ENCODE peak calls at places on chromosomes 12 and 14, in five cellular contexts. A is H1, L is A549, W is IMR-90, Y is K562. X is an unnamed sample.

GRCh38 chr12:120670667-120671066 is 16.3 kb upstream of the MLEC start:
- DNase-seq in A (no peak), L (no peak), W (no peak), Y (no peak), X (no peak)

GRCh38 chr12:130111965-130112496 is 50.2 kb upstream of the FZD10 start:
- DNase-seq in A (no peak), L (no peak), W (no peak), Y (no peak), X (no peak)

GRCh38 chr12:6271281-6271680 is 39.2 kb upstream of the PLEKHG6 start:
- DNase-seq in A (no peak), L (no peak), W (no peak), Y (no peak), X (no peak)

GRCh38 chr12:42893196-42893595 is 303.6 kb upstream of the PRICKLE1 start:
- DNase-seq in A (no peak), L (no peak), W (no peak), Y (no peak), X (no peak)

GRCh38 chr12:92503977-92504966 is 198.5 kb upstream of the PLEKHG7 start:
- DNase-seq in A (no peak), L (no peak), W (no peak), Y (no peak), X (no peak)

GRCh38 chr14:75558440-75558839 is 20.0 kb upstream of the FLVCR2 start:
- DNase-seq in A (no peak), L (no peak), W (no peak), Y (no peak), X (no peak)

GRCh38 chr14:65433646-65434045 is 21.1 kb downstream of the FUT8 start:
- DNase-seq in A (no peak), L (no peak), W (no peak), Y (no peak), X (no peak)

GRCh38 chr14:91047174-91047753 is 13.2 kb downstream of the RPS6KA5 start:
- DNase-seq in A (no peak), L (no peak), W (no peak), Y (no peak), X (no peak)

GRCh38 chr14:91164676-91165075 is 50.8 kb downstream of the DGLUCY start:
- DNase-seq in A (no peak), L (no peak), W (no peak), Y (no peak), X (no peak)

GRCh38 chr12:2773199-2773875 is 21.4 kb upstream of the FKBP4 start:
- DNase-seq in A (no peak), L (no peak), W (no peak), Y (no peak), X (no peak)

GRCh38 chr12:51351913-51352532 is 5.5 kb upstream of the CELA1 start:
- DNase-seq in A (peak), L (peak), W (peak), Y (peak), X (peak)

GRCh38 chr12:71152838-71153237 is 5.0 kb downstream of the TSPAN8 start:
- DNase-seq in A (no peak), L (no peak), W (no peak), Y (no peak), X (no peak)

GRCh38 chr12:126784328-126784921 is 1482.5 kb upstream of the TMEM132C start:
- DNase-seq in A (peak), L (peak), W (no peak), Y (peak), X (peak)

GRCh38 chr14:101219896-101220703 is 316.6 kb upstream of the RTL1 start:
- DNase-seq in A (peak), L (no peak), W (no peak), Y (no peak), X (no peak)

GRCh38 chr14:65926935-65927700 is 514.6 kb downstream of the FUT8 start:
- DNase-seq in A (no peak), L (no peak), W (no peak), Y (no peak), X (no peak)

GRCh38 chr12:102298022-102298421 is 100.4 kb upstream of the PMCH start:
- DNase-seq in A (no peak), L (peak), W (peak), Y (no peak), X (no peak)

GRCh38 chr14:30874999-30875787 is 834 bp downstream of the COCH start:
- DNase-seq in A (peak), L (no peak), W (no peak), Y (peak), X (no peak)

GRCh38 chr12:92425152-92425551 is 277.6 kb upstream of the PLEKHG7 start:
- DNase-seq in A (no peak), L (no peak), W (no peak), Y (no peak), X (no peak)

GRCh38 chr12:82880442-82880901 is 193.8 kb downstream of the TMTC2 start:
- DNase-seq in A (no peak), L (no peak), W (peak), Y (no peak), X (no peak)

GRCh38 chr14:20440882-20441281 is 4.9 kb upstream of the KLHL33 start:
- DNase-seq in A (no peak), L (no peak), W (peak), Y (no peak), X (no peak)

GRCh38 chr12:21818627-21819026 is 44.1 kb upstream of the KCNJ8 start:
- DNase-seq in A (no peak), L (no peak), W (peak), Y (no peak), X (no peak)

GRCh38 chr12:1351926-1352325 is 242.5 kb downstream of the FBXL14 start:
- DNase-seq in A (no peak), L (no peak), W (peak), Y (no peak), X (no peak)

GRCh38 chr12:1836854-1837411 is 16.6 kb downstream of the LRTM2 start:
- DNase-seq in A (no peak), L (no peak), W (no peak), Y (no peak), X (no peak)

GRCh38 chr14:31138301-31138700 is 69.3 kb downstream of the HECTD1 start:
- DNase-seq in A (no peak), L (no peak), W (peak), Y (no peak), X (no peak)

GRCh38 chr14:95331708-95332408 is 12.2 kb upstream of the CLMN start:
- DNase-seq in A (no peak), L (no peak), W (no peak), Y (no peak), X (no peak)

GRCh38 chr12:78120866-78121590 is 290.3 kb downstream of the NAV3 start:
- DNase-seq in A (no peak), L (peak), W (peak), Y (no peak), X (peak)

GRCh38 chr12:108017658-108018057 is 111.4 kb upstream of the WSCD2 start:
- DNase-seq in A (no peak), L (no peak), W (no peak), Y (no peak), X (no peak)

GRCh38 chr12:12716151-12716844 is 870 bp upstream of the CDKN1B start:
- DNase-seq in A (no peak), L (peak), W (peak), Y (no peak), X (no peak)

GRCh38 chr12:108375986-108376663 is 37.0 kb upstream of the CMKLR1 start:
- DNase-seq in A (no peak), L (no peak), W (no peak), Y (no peak), X (no peak)

GRCh38 chr14:54816450-54816849 is 86.2 kb downstream of the GCH1 start:
- DNase-seq in A (no peak), L (no peak), W (no peak), Y (no peak), X (no peak)

GRCh38 chr12:32118806-32119205 is 12.2 kb downstream of the BICD1 start:
- DNase-seq in A (no peak), L (no peak), W (no peak), Y (no peak), X (no peak)

GRCh38 chr12:32120419-32120818 is 13.8 kb downstream of the BICD1 start:
- DNase-seq in A (no peak), L (no peak), W (peak), Y (no peak), X (no peak)

GRCh38 chr12:32110942-32111341 is 4.3 kb downstream of the BICD1 start:
- DNase-seq in A (no peak), L (no peak), W (no peak), Y (no peak), X (no peak)

GRCh38 chr12:32115404-32116104 is 8.9 kb downstream of the BICD1 start:
- DNase-seq in A (no peak), L (peak), W (peak), Y (no peak), X (peak)

DNA sequence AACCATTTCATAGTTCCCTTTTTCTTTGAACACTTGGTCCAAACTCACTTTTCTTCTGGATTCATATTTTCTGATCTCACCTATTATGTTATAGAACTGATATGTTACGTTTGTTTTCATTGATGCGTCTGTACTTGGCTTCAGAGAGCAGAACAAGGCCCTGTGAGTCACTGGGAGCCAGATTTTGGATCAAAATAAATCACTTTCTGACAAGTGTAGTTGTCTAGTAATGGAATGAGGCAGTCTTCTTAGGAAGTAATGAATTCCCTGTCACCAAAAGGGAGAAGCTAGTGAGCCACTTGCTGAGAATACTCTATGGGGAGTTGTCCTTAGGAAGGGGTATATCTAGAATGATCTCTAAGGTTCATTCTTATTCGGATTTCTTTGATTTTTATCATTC is 10.2 kb downstream of the BICD1 start:
- DNase-seq in A (no peak), L (no peak), W (peak), Y (no peak), X (no peak)
- TF ChIP-seq CEBPB in A (no peak), L (no peak), W (no peak), Y (no peak), X (no peak)

GRCh38 chr14:32473476-32473875 is 144.4 kb downstream of the AKAP6 start:
- DNase-seq in A (no peak), L (peak), W (no peak), Y (no peak), X (no peak)
- TF ChIP-seq CEBPB in A (no peak), L (no peak), W (no peak), Y (no peak), X (no peak)

DNA sequence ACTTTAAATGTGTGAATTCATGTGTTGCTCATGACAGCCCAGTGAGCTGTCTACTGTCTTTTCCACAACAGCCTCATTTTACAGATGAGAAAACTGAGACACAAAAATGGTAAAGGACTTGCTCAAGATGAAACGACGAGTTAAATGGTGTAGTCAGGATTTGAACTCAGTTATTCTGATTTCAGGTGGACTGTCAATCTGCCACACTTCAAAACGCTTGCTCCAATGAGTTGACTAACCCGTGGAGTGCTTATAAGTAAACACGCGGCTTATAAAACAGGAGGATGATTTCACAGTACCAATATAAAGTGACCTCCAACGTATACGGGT is 652 bp upstream of the POLE2 start:
- DNase-seq in A (no peak), L (peak), W (no peak), Y (no peak), X (no peak)
- TF ChIP-seq CEBPB in A (no peak), L (no peak), W (no peak), Y (no peak), X (no peak)

DNA sequence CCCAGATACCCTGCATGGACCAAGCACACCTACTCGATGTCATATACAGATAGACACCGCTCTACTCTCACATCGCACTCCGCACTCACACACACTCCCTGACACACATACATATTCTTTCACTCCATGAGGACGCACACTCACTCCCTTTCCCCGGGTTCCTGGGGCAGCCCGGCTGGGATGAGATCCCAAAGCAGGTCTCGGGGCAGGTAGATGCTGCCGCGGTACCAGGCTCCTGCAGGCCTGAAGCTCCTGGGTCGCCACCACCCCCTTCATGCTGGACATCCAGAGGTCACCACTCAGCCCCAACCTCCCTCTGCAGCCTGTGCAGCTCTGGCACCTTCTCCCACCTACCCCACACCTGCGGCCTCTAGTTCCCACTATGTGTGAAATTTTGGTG is 2.3 kb downstream of the C1QL4 start:
- DNase-seq in A (no peak), L (no peak), W (no peak), Y (no peak), X (no peak)
- TF ChIP-seq CEBPB in A (no peak), L (no peak), W (no peak), Y (no peak), X (no peak)

DNA sequence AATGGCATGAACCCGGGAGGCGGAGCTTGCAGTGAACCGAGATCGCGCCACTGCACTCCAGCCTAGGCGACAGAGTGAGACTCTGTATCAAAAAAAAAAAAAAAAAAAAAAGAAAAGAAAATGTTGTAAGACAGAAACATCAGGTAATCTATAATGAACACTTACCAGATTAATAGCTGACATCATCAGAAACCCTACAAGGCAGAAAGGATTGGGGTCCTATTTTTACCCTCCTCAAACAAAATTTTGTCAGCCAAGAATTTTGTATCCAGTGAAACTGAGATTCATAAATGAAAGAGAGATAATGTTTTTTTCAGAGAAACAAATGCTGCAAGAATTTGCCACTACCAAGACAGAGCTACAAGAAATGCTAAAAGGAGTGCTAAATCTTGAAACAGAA is 14.1 kb downstream of the CLEC1A start:
- DNase-seq in A (no peak), L (no peak), W (no peak), Y (no peak), X (no peak)
- TF ChIP-seq CEBPB in A (no peak), L (no peak), W (no peak), Y (no peak), X (no peak)

GRCh38 chr12:48788852-48789775 is at the start of gene ADCY6:
- DNase-seq in A (peak), L (peak), W (peak), Y (peak), X (peak)
- TF ChIP-seq CEBPB in A (no peak), L (no peak), W (no peak), Y (no peak), X (no peak)

DNA sequence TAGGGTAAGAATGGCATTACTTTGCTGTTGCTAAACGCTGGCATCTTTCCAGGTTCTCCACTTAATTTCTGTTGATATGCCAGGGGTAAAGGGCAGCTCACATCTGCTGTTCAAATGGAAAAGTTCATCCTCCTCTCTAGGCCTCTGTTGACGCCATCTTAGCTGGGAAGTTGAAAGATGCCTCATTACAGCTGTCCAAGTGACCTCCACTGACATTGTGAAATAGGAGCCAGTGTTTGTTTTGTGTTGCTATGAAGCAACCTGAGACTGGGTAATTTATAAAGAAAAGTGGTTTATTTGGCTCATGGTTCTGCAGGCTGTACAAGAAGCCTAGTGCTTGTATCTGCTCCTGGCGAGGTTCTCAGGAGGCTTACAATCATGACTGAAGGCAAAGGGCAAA is 3.3 kb upstream of the ADAM21 start:
- DNase-seq in A (no peak), L (peak), W (peak), Y (no peak), X (no peak)
- TF ChIP-seq CEBPB in A (no peak), L (peak), W (peak), Y (no peak), X (no peak)

GRCh38 chr12:7439579-7440505 is 4.1 kb downstream of the CD163L1 start:
- DNase-seq in A (peak), L (peak), W (peak), Y (peak), X (no peak)
- TF ChIP-seq CEBPB in A (no peak), L (no peak), W (no peak), Y (no peak), X (no peak)

DNA sequence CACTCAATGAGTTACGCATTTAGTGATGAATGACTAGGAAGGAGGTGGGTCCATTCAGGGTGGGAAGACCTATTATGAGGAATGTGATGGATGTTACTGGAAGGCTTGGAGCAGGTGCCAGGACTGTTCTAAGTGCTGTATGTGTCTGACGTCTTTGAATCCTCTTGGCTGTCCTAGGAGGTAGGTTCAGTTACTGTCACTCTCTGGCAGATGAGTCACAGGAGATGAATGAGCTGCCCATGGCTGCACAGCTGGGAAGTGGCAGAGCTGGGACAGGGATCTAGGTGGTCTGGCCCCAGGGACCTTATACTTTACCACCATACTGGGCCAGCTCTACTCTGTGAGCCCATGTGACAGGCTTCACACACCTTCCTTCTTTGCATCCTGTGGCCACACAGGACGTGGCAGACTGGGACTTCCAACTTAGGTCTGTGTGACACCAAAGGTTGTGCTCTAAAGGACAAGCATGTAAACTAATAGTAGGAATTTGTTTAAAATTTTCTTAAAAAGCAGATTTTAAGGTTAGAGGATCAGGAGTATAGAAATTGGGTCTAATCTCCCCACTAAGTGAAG is 24.0 kb downstream of the TCTN1 start:
- DNase-seq in A (no peak), L (no peak), W (no peak), Y (no peak), X (no peak)
- TF ChIP-seq CEBPB in A (no peak), L (no peak), W (no peak), Y (no peak), X (no peak)

GRCh38 chr14:68884031-68885030 is 91.5 kb upstream of the ZFP36L1 start:
- DNase-seq in A (no peak), L (peak), W (peak), Y (no peak), X (peak)
- TF ChIP-seq CEBPB in A (no peak), L (no peak), W (no peak), Y (no peak), X (no peak)

X was measured in HCT116.